ENCODE peak calls at places on chromosomes 3 and 15, in four cellular contexts. S, D, V and W are unnamed samples.

GRCh38 chr3:115673860-115674259 is 50.5 kb downstream of the GAP43 start:
- DNase-seq in S (no peak), V (no peak), D (no peak), W (no peak)

GRCh38 chr3:147419062-147419701 is 10.0 kb downstream of the ZIC1 start:
- DNase-seq in V (no peak), S (peak; percentile 32), D (no peak), W (peak; percentile 92)

GRCh38 chr3:41158947-41159346 is 40.4 kb upstream of the CTNNB1 start:
- DNase-seq in V (peak; percentile 3), S (peak; percentile 20), D (no peak), W (no peak)

GRCh38 chr3:88038561-88038960 is 20.2 kb downstream of the CGGBP1 start:
- DNase-seq in V (no peak), D (no peak), S (peak; percentile 50), W (no peak)

GRCh38 chr15:81301385-81301784 is 22.6 kb downstream of the STARD5 start:
- DNase-seq in S (no peak), V (no peak), D (no peak), W (no peak)

GRCh38 chr3:184353546-184353941 is 7.9 kb downstream of the CLCN2 start:
- DNase-seq in V (no peak), D (no peak), S (no peak), W (no peak)

GRCh38 chr3:122406198-122406597 is 9.7 kb downstream of the WDR5B start:
- DNase-seq in D (no peak), S (no peak), V (no peak), W (no peak)

GRCh38 chr15:61659571-61660190 is 400.6 kb downstream of the VPS13C start:
- DNase-seq in S (no peak), D (no peak), V (no peak), W (no peak)

GRCh38 chr15:41873711-41874110 is 20.1 kb downstream of the SPTBN5 start:
- DNase-seq in D (no peak), S (no peak), V (no peak), W (no peak)

GRCh38 chr3:150765949-150766720 is 3.2 kb upstream of the SIAH2 start:
- DNase-seq in V (no peak), D (no peak), S (peak; percentile 26), W (peak; percentile 22)

GRCh38 chr3:160564949-160565441 is 376 bp downstream of the KPNA4 start:
- DNase-seq in S (peak; percentile 58), V (no peak), D (no peak), W (no peak)

GRCh38 chr15:93800805-93801204 is 430.6 kb upstream of the MCTP2 start:
- DNase-seq in S (no peak), D (no peak), V (no peak), W (peak; percentile 34)

GRCh38 chr15:62994975-62995730 is 47.4 kb upstream of the TPM1 start:
- DNase-seq in V (no peak), D (no peak), S (no peak), W (no peak)

GRCh38 chr3:88707837-88708236 is 399.6 kb upstream of the EPHA3 start:
- DNase-seq in D (no peak), S (no peak), V (no peak), W (no peak)

GRCh38 chr15:45168751-45169551 is 18.8 kb downstream of the SHF start:
- DNase-seq in V (no peak), S (no peak), D (no peak), W (no peak)

GRCh38 chr3:25945836-25946235 is 155.9 kb downstream of the OXSM start:
- DNase-seq in V (no peak), S (no peak), D (no peak), W (no peak)

GRCh38 chr3:143167956-143168355 is 48.4 kb downstream of the CHST2 start:
- DNase-seq in D (no peak), V (no peak), S (peak; percentile 69), W (no peak)

GRCh38 chr3:132161608-132162007 is 126.8 kb upstream of the CPNE4 start:
- DNase-seq in V (no peak), D (no peak), S (no peak), W (peak; percentile 42)

GRCh38 chr3:48991851-48992545 is 2.0 kb downstream of the P4HTM start:
- DNase-seq in D (no peak), V (no peak), S (no peak), W (no peak)

GRCh38 chr15:94743668-94744067 is 512.3 kb downstream of the MCTP2 start:
- DNase-seq in D (no peak), V (no peak), S (no peak), W (no peak)

GRCh38 chr15:75054172-75054897 is 30.9 kb downstream of the PPCDC start:
- DNase-seq in V (no peak), D (no peak), S (peak; percentile 73), W (no peak)

GRCh38 chr3:126464093-126464492 is 11.6 kb downstream of the ZXDC start:
- DNase-seq in S (no peak), V (no peak), D (no peak), W (no peak)

GRCh38 chr3:99843590-99844260 is 26.1 kb downstream of the CMSS1 start:
- DNase-seq in S (no peak), D (no peak), V (no peak), W (no peak)

GRCh38 chr15:82108489-82109078 is 62.8 kb upstream of the MEX3B start:
- DNase-seq in V (peak; percentile 57), S (peak; percentile 51), D (peak; percentile 56), W (peak; percentile 82)

GRCh38 chr3:5731100-5731499 is 543.6 kb downstream of the EDEM1 start:
- DNase-seq in V (no peak), D (no peak), S (no peak), W (no peak)

GRCh38 chr15:71410347-71410746 is 295.1 kb downstream of the THSD4 start:
- DNase-seq in V (no peak), S (no peak), D (no peak), W (no peak)